ENCODE peak calls at places on chromosomes 7 and 10, in four cellular contexts. V, L, T and Y are unnamed samples.
A peak's percentile ranks its signal among the peaks of the same experiment; 100 is the strongest.

GRCh38 chr7:8261711-8262695 is at the start of gene ICA1:
- DNase-seq in V (peak; percentile 90), L (peak; percentile 89), T (peak; percentile 48), Y (no peak)

GRCh38 chr10:67256984-67257383 is 331.1 kb downstream of the LRRTM3 start:
- DNase-seq in V (no peak), L (no peak), T (no peak), Y (no peak)

GRCh38 chr10:12394236-12395033 is 45.1 kb downstream of the CAMK1D start:
- DNase-seq in V (no peak), L (no peak), T (peak; percentile 30), Y (no peak)

GRCh38 chr7:149459540-149460433 is 1.1 kb downstream of the ZNF777 start:
- DNase-seq in V (peak; percentile 47), L (peak; percentile 30), T (peak; percentile 64), Y (peak; percentile 10)

GRCh38 chr7:139582130-139582650 is 58.7 kb downstream of the CLEC2L start:
- DNase-seq in V (no peak), L (no peak), T (no peak), Y (no peak)

GRCh38 chr10:1735562-1735961 is 1.8 kb downstream of the ADARB2 start:
- DNase-seq in V (no peak), L (no peak), T (no peak), Y (no peak)

GRCh38 chr10:35270100-35270499 is 66.2 kb upstream of the CCNY start:
- DNase-seq in V (no peak), L (no peak), T (peak; percentile 25), Y (no peak)

GRCh38 chr10:62482581-62482980 is 108.4 kb downstream of the ZNF365 start:
- DNase-seq in V (no peak), L (no peak), T (no peak), Y (no peak)

GRCh38 chr10:5595591-5596590 is 70.5 kb downstream of the ASB13 start:
- DNase-seq in V (no peak), L (peak; percentile 69), T (peak; percentile 95), Y (no peak)

GRCh38 chr10:89981891-89982290 is 280.5 kb downstream of the KIF20B start:
- DNase-seq in V (no peak), L (no peak), T (no peak), Y (no peak)

GRCh38 chr7:1847260-1848001 is 177.4 kb downstream of the ELFN1 start:
- DNase-seq in V (no peak), L (no peak), T (no peak), Y (no peak)

GRCh38 chr10:14838582-14839304 is 637 bp downstream of the HSPA14 start:
- DNase-seq in V (peak; percentile 58), L (peak; percentile 7), T (peak; percentile 61), Y (peak; percentile 57)

GRCh38 chr10:5876181-5876768 is 13.4 kb downstream of the ANKRD16 start:
- DNase-seq in V (no peak), L (no peak), T (peak; percentile 94), Y (no peak)

GRCh38 chr7:131897790-131898165 is 341.4 kb upstream of the PODXL start:
- DNase-seq in V (no peak), L (no peak), T (no peak), Y (no peak)
- H3K9me2 ChIP-seq in V (no peaks in the 10 kb centered on the region), L (no peaks in the 10 kb centered on the region), T (no peaks in the 10 kb centered on the region), Y (no peaks in the 10 kb centered on the region)

GRCh38 chr7:131898418-131898817 is 342.0 kb upstream of the PODXL start:
- DNase-seq in V (no peak), L (no peak), T (peak; percentile 66), Y (no peak)
- H3K9me2 ChIP-seq in V (no peaks in the 10 kb centered on the region), L (no peaks in the 10 kb centered on the region), T (no peaks in the 10 kb centered on the region), Y (no peaks in the 10 kb centered on the region)

GRCh38 chr7:141072548-141073172 is 1.2 kb upstream of the TMEM178B start:
- DNase-seq in V (peak; percentile 50), L (no peak), T (peak; percentile 80), Y (no peak)
- H3K9me2 ChIP-seq in V (no peaks in the 10 kb centered on the region), L (no peaks in the 10 kb centered on the region), T (no peaks in the 10 kb centered on the region), Y (no peaks in the 10 kb centered on the region)

DNA sequence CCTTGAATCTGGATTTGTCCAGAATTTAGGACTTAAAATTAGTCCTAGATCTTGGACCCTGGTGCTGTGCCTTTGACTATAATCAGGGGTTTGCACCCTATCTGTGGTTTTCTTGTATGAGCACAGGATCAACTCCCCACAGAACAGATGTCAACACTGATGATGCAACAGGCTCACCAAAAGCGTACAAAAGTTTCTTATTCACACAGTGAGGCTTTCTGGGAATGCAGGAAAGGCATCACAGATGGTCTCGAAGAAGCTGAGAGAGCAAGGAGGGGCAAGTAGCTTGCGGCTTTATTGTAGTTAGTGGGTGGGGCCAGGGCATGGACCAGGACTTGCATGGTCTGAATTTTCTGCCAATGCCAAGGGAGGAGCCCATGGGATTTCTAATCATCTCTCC is 46.2 kb downstream of the SEC61G start:
- DNase-seq in V (no peak), L (no peak), T (no peak), Y (no peak)
- H3K9me2 ChIP-seq in V (no peaks in the 10 kb centered on the region), L (no peaks in the 10 kb centered on the region), T (no peaks in the 10 kb centered on the region), Y (no peaks in the 10 kb centered on the region)

GRCh38 chr7:131897016-131897789 is 340.8 kb upstream of the PODXL start:
- DNase-seq in V (no peak), L (no peak), T (peak; percentile 87), Y (no peak)
- H3K9me2 ChIP-seq in V (no peaks in the 10 kb centered on the region), L (no peaks in the 10 kb centered on the region), T (no peaks in the 10 kb centered on the region), Y (no peaks in the 10 kb centered on the region)